ENCODE peak calls at places on chromosomes 5 and 9, in five cellular contexts. Y is A549, S is neuronal stem cell, E is AG10803, Z is left kidney. K is an unnamed sample.

GRCh38 chr9:109010676-109011655 is 2.3 kb downstream of the CTNNAL1 start:
- DNase-seq in Z (peak), S (no peak), E (peak), Y (peak), K (no peak)

GRCh38 chr9:126671381-126671831 is 57.7 kb downstream of the LMX1B start:
- DNase-seq in S (peak), E (no peak), Z (peak), Y (no peak), K (no peak)

GRCh38 chr9:86675805-86676204 is 271.5 kb downstream of the GAS1 start:
- DNase-seq in Z (peak), E (no peak), S (peak), Y (no peak), K (no peak)

GRCh38 chr5:30572279-30572678 is 621.2 kb upstream of the CDH6 start:
- DNase-seq in Z (peak), E (no peak), S (no peak), Y (no peak), K (no peak)

GRCh38 chr5:14771195-14771594 is 100.4 kb downstream of the ANKH start:
- DNase-seq in Y (no peak), S (no peak), E (no peak), Z (no peak), K (no peak)

GRCh38 chr5:178265746-178266145 is 33.1 kb upstream of the PHYKPL start:
- DNase-seq in Y (no peak), S (no peak), Z (no peak), E (no peak), K (no peak)

GRCh38 chr5:56699588-56699987 is 115.8 kb upstream of the MAP3K1 start:
- DNase-seq in S (no peak), Z (peak), Y (no peak), E (no peak), K (no peak)

GRCh38 chr5:96259211-96259772 is 173.8 kb downstream of the PCSK1 start:
- DNase-seq in Z (no peak), E (peak), S (no peak), Y (peak), K (no peak)

GRCh38 chr9:29613773-29614172 is 2040.5 kb upstream of the C9orf72 start:
- DNase-seq in Y (no peak), Z (no peak), E (no peak), S (no peak), K (no peak)

GRCh38 chr9:124522121-124523098 is 15.2 kb upstream of the NR5A1 start:
- DNase-seq in Z (no peak), Y (peak), E (no peak), S (no peak), K (no peak)

GRCh38 chr9:34463098-34463900 is 4.7 kb downstream of the DNAI1 start:
- DNase-seq in S (no peak), E (peak), Y (peak), Z (no peak), K (no peak)

GRCh38 chr9:128297221-128297773 is 21.2 kb downstream of the SWI5 start:
- DNase-seq in S (no peak), E (no peak), Z (no peak), Y (no peak), K (no peak)

GRCh38 chr9:110782701-110783100 is 114.1 kb downstream of the MUSK start:
- DNase-seq in Z (no peak), E (no peak), S (no peak), Y (no peak), K (no peak)

GRCh38 chr9:1057910-1058309 is 7.8 kb downstream of the DMRT2 start:
- DNase-seq in Z (no peak), Y (no peak), E (peak), S (no peak), K (no peak)

GRCh38 chr5:136249678-136250266 is 56.8 kb upstream of the SMIM32 start:
- DNase-seq in E (peak), Z (peak), Y (peak), S (peak), K (no peak)

GRCh38 chr9:136015656-136016055 is 54.5 kb upstream of the UBAC1 start:
- DNase-seq in S (no peak), Y (no peak), E (no peak), Z (peak), K (no peak)

GRCh38 chr5:80654054-80654390 is 430 bp upstream of the MSH3 start:
- DNase-seq in Y (peak), Z (peak), S (no peak), E (no peak), K (no peak)

GRCh38 chr9:132162764-132163456 is 1.1 kb downstream of the NTNG2 start:
- DNase-seq in S (no peak), E (no peak), Z (peak), Y (no peak), K (no peak)

GRCh38 chr9:125970340-125970739 is 223.2 kb downstream of the PBX3 start:
- DNase-seq in S (no peak), Y (no peak), E (no peak), Z (no peak), K (no peak)

GRCh38 chr5:68884893-68885292 is 208.9 kb upstream of the SLC30A5 start:
- DNase-seq in Z (peak), E (no peak), S (no peak), Y (peak), K (no peak)

GRCh38 chr9:18237776-18238175 is 236.2 kb upstream of the ADAMTSL1 start:
- DNase-seq in S (no peak), E (no peak), Y (no peak), Z (no peak), K (no peak)

GRCh38 chr9:124510650-124511425 is 3.6 kb upstream of the NR5A1 start:
- DNase-seq in Y (peak), E (peak), Z (no peak), S (no peak), K (no peak)